ENCODE peak calls at places on chromosomes 1 and 21, in eight cellular contexts. Z, M, W, X, U, V, J and A are unnamed samples.

GRCh38 chr1:78227705-78228260 is 182.0 kb downstream of the GIPC2 start:
- DNase-seq in J (no peak), Z (no peak), W (no peak), M (no peak), V (no peak), X (no peak), U (no peak), A (no peak)

GRCh38 chr1:118861216-118861615 is 126.9 kb downstream of the TBX15 start:
- DNase-seq in Z (no peak), V (no peak), X (no peak), J (no peak), W (no peak), U (no peak), M (no peak), A (no peak)

GRCh38 chr1:213686003-213686582 is 301.7 kb upstream of the PROX1 start:
- DNase-seq in W (no peak), U (no peak), X (no peak), J (no peak), V (no peak), M (no peak), Z (no peak), A (no peak)

GRCh38 chr1:27618341-27619067 is 14.6 kb upstream of the AHDC1 start:
- DNase-seq in Z (no peak), V (no peak), W (peak), U (no peak), J (no peak), M (no peak), X (no peak), A (no peak)

GRCh38 chr1:12157366-12158231 is 9.2 kb upstream of the TNFRSF1B start:
- DNase-seq in U (no peak), W (no peak), M (no peak), V (peak), X (no peak), Z (no peak), J (no peak), A (peak)

GRCh38 chr1:17573518-17574041 is 34.1 kb downstream of the ARHGEF10L start:
- DNase-seq in V (no peak), U (no peak), J (no peak), X (no peak), W (no peak), M (no peak), Z (no peak), A (no peak)

GRCh38 chr1:85940621-85941306 is 215.8 kb downstream of the COL24A1 start:
- DNase-seq in W (no peak), U (peak), M (peak), X (no peak), J (no peak), V (no peak), Z (no peak), A (no peak)

GRCh38 chr1:7177438-7178126 is 392.3 kb downstream of the CAMTA1 start:
- DNase-seq in M (no peak), U (no peak), X (no peak), V (no peak), J (no peak), W (no peak), Z (no peak), A (no peak)

GRCh38 chr1:32125313-32125712 is 17.5 kb downstream of the KPNA6 start:
- DNase-seq in V (no peak), M (no peak), Z (no peak), U (no peak), W (no peak), X (no peak), J (no peak), A (no peak)

GRCh38 chr1:183817576-183818288 is 12.8 kb downstream of the RGL1 start:
- DNase-seq in M (no peak), J (no peak), V (no peak), W (no peak), X (no peak), Z (no peak), U (no peak), A (no peak)

GRCh38 chr1:181159451-181160151 is 71.1 kb downstream of the IER5 start:
- DNase-seq in M (peak), J (peak), U (no peak), X (no peak), W (peak), Z (no peak), V (no peak), A (no peak)

GRCh38 chr1:11880911-11881748 is 22.4 kb upstream of the NPPB start:
- DNase-seq in M (no peak), X (peak), W (no peak), U (no peak), Z (no peak), J (no peak), V (no peak), A (no peak)

GRCh38 chr1:8554956-8555534 is 237.1 kb downstream of the SLC45A1 start:
- DNase-seq in J (peak), M (peak), X (no peak), Z (no peak), W (no peak), V (no peak), U (no peak), A (no peak)

GRCh38 chr1:178238722-178239510 is 145.0 kb downstream of the RASAL2 start:
- DNase-seq in X (peak), Z (no peak), U (peak), W (no peak), J (peak), M (peak), V (no peak), A (no peak)

GRCh38 chr1:232844791-232845190 is 39.6 kb downstream of the MAP10 start:
- DNase-seq in M (no peak), J (peak), Z (no peak), V (no peak), X (no peak), W (no peak), U (no peak), A (no peak)

GRCh38 chr1:238898856-238899255 is 487.5 kb upstream of the CHRM3 start:
- DNase-seq in W (no peak), V (no peak), U (no peak), Z (no peak), M (no peak), X (no peak), J (no peak), A (no peak)

GRCh38 chr1:95095833-95096217 is 21.3 kb upstream of the TLCD4 start:
- DNase-seq in M (no peak), W (no peak), U (no peak), Z (no peak), X (no peak), V (no peak), J (no peak), A (no peak)

GRCh38 chr21:31298618-31299269 is 45.3 kb downstream of the TIAM1 start:
- DNase-seq in V (no peak), M (no peak), X (no peak), J (no peak), W (no peak), Z (no peak), U (no peak), A (no peak)

GRCh38 chr1:244231193-244231571 is 180.1 kb downstream of the ZBTB18 start:
- DNase-seq in J (no peak), W (no peak), Z (no peak), U (no peak), M (no peak), V (no peak), X (no peak), A (no peak)

GRCh38 chr1:220652995-220653394 is 37.2 kb upstream of the C1orf115 start:
- DNase-seq in Z (no peak), J (no peak), X (no peak), U (no peak), V (no peak), M (no peak), W (no peak), A (no peak)

GRCh38 chr1:234611799-234612351 is 1.9 kb upstream of the IRF2BP2 start:
- DNase-seq in J (peak), U (no peak), M (peak), X (no peak), Z (no peak), W (peak), V (no peak), A (peak)

GRCh38 chr1:183543619-183544204 is 46.5 kb downstream of the NCF2 start:
- DNase-seq in W (no peak), V (peak), U (peak), X (peak), Z (no peak), M (peak), J (peak), A (no peak)

GRCh38 chr1:231337043-231337471 is 595 bp downstream of the EXOC8 start:
- DNase-seq in M (no peak), J (no peak), W (no peak), U (no peak), V (no peak), Z (no peak), X (no peak), A (no peak)

GRCh38 chr21:43575466-43575841 is 83.8 kb downstream of the HSF2BP start:
- DNase-seq in J (no peak), V (no peak), U (no peak), X (no peak), Z (no peak), M (no peak), W (no peak), A (no peak)

GRCh38 chr1:229479660-229480399 is 28.3 kb downstream of the NUP133 start:
- DNase-seq in U (no peak), X (no peak), Z (no peak), J (no peak), W (no peak), M (no peak), V (peak), A (peak)

GRCh38 chr21:31201548-31201947 is 142.5 kb downstream of the TIAM1 start:
- DNase-seq in Z (no peak), M (peak), J (peak), V (no peak), X (no peak), U (peak), W (no peak), A (peak)